ENCODE peak calls at places on chromosomes 2 and 18, in eight cellular contexts. W is endothelial cell; E is ovary; R is midbrain; C is GM12892; I is H9; O is effector memory CD8-positive, alpha-beta T cell; Z is gastrocnemius medialis. Y is an unnamed sample.

GRCh38 chr2:88003074-88003755 is 13.1 kb downstream of the RNU2-63P start:
- DNase-seq in W (peak; percentile 17), E (no peak), R (no peak), C (no peak), I (peak; percentile 72), O (no peak), Z (no peak), Y (no peak)

GRCh38 chr2:56239437-56239836 is 55.6 kb downstream of the CCDC85A start:
- DNase-seq in W (no peak), E (no peak), R (no peak), C (no peak), I (no peak), O (no peak), Z (no peak), Y (no peak)

GRCh38 chr2:12169721-12170120 is 423.3 kb downstream of the LPIN1 start:
- DNase-seq in W (peak; percentile 11), E (peak; percentile 29), R (peak; percentile 12), C (no peak), I (no peak), O (no peak), Z (peak; percentile 15), Y (peak; percentile 50)

GRCh38 chr18:32902566-32903330 is 129.9 kb upstream of the KLHL14 start:
- DNase-seq in W (no peak), E (no peak), R (no peak), C (no peak), I (no peak), O (no peak), Z (no peak), Y (no peak)

GRCh38 chr2:237724811-237725478 is 73.6 kb upstream of the RBM44 start:
- DNase-seq in W (no peak), E (no peak), R (no peak), C (no peak), I (no peak), O (no peak), Z (no peak), Y (no peak)

GRCh38 chr2:240956935-240957655 is 41.3 kb upstream of the SNED1 start:
- DNase-seq in W (no peak), E (peak; percentile 17), R (no peak), C (no peak), I (peak; percentile 20), O (no peak), Z (no peak), Y (no peak)

GRCh38 chr2:203376173-203376572 is 48.0 kb downstream of the ABI2 start:
- DNase-seq in W (no peak), E (no peak), R (no peak), C (no peak), I (no peak), O (no peak), Z (no peak), Y (no peak)

GRCh38 chr2:239579524-239580198 is 178.8 kb upstream of the HDAC4 start:
- DNase-seq in W (no peak), E (no peak), R (no peak), C (no peak), I (no peak), O (no peak), Z (no peak), Y (no peak)

GRCh38 chr2:188798159-188798558 is 176.0 kb upstream of the COL3A1 start:
- DNase-seq in W (no peak), E (no peak), R (no peak), C (no peak), I (no peak), O (no peak), Z (no peak), Y (no peak)

GRCh38 chr2:85800576-85800975 is 46.8 kb downstream of the ATOH8 start:
- DNase-seq in W (no peak), E (peak; percentile 7), R (no peak), C (no peak), I (no peak), O (no peak), Z (no peak), Y (no peak)

GRCh38 chr2:64807417-64807816 is 153.7 kb upstream of the SERTAD2 start:
- DNase-seq in W (no peak), E (no peak), R (no peak), C (no peak), I (no peak), O (no peak), Z (no peak), Y (no peak)

GRCh38 chr2:127528487-127528886 is 2.2 kb upstream of the IWS1 start:
- DNase-seq in W (no peak), E (no peak), R (no peak), C (no peak), I (no peak), O (no peak), Z (no peak), Y (no peak)

GRCh38 chr2:216348909-216349308 is 23.4 kb downstream of the MARCHF4 start:
- DNase-seq in W (no peak), E (no peak), R (no peak), C (no peak), I (no peak), O (no peak), Z (no peak), Y (no peak)

GRCh38 chr2:182503886-182504285 is 77.0 kb upstream of the PDE1A start:
- DNase-seq in W (no peak), E (no peak), R (no peak), C (no peak), I (no peak), O (no peak), Z (no peak), Y (no peak)

GRCh38 chr2:159187095-159187494 is 99.4 kb downstream of the WDSUB1 start:
- DNase-seq in W (no peak), E (no peak), R (no peak), C (no peak), I (no peak), O (no peak), Z (no peak), Y (no peak)

GRCh38 chr2:62570861-62571698 is 65.1 kb upstream of the TMEM17 start:
- DNase-seq in W (peak; percentile 5), E (no peak), R (no peak), C (no peak), I (peak; percentile 32), O (no peak), Z (no peak), Y (no peak)

GRCh38 chr2:58633576-58634365 is 392.6 kb upstream of the FANCL start:
- DNase-seq in W (no peak), E (no peak), R (no peak), C (no peak), I (no peak), O (no peak), Z (no peak), Y (no peak)

GRCh38 chr2:13660231-13660630 is 943.5 kb downstream of the TRIB2 start:
- DNase-seq in W (no peak), E (no peak), R (no peak), C (no peak), I (no peak), O (no peak), Z (no peak), Y (no peak)

GRCh38 chr2:138718405-138718804 is 61.8 kb downstream of the NXPH2 start:
- DNase-seq in W (no peak), E (no peak), R (no peak), C (no peak), I (no peak), O (no peak), Z (no peak), Y (no peak)

GRCh38 chr2:40844353-40845277 is 392.7 kb upstream of the SLC8A1 start:
- DNase-seq in W (no peak), E (no peak), R (no peak), C (no peak), I (peak; percentile 49), O (no peak), Z (no peak), Y (no peak)

GRCh38 chr2:169095631-169096105 is 26.3 kb downstream of the DHRS9 start:
- DNase-seq in W (no peak), E (no peak), R (peak; percentile 20), C (no peak), I (no peak), O (no peak), Z (no peak), Y (no peak)

GRCh38 chr2:10584843-10585475 is 104.8 kb downstream of the NOL10 start:
- DNase-seq in W (no peak), E (no peak), R (no peak), C (no peak), I (no peak), O (no peak), Z (no peak), Y (no peak)

GRCh38 chr18:78681396-78681795 is 298.2 kb upstream of the SALL3 start:
- DNase-seq in W (no peak), E (no peak), R (no peak), C (no peak), I (no peak), O (no peak), Z (no peak), Y (no peak)

GRCh38 chr2:136281281-136282117 is 163.6 kb upstream of the CXCR4 start:
- DNase-seq in W (no peak), E (no peak), R (no peak), C (no peak), I (no peak), O (peak; percentile 72), Z (no peak), Y (peak; percentile 75)

GRCh38 chr2:12303181-12304030 is 413.3 kb upstream of the TRIB2 start:
- DNase-seq in W (no peak), E (no peak), R (no peak), C (no peak), I (no peak), O (no peak), Z (no peak), Y (peak; percentile 19)

GRCh38 chr2:85578243-85579180 is 1.1 kb downstream of the VAMP8 start:
- DNase-seq in W (no peak), E (peak; percentile 41), R (no peak), C (no peak), I (peak; percentile 50), O (no peak), Z (peak; percentile 64), Y (no peak)

GRCh38 chr18:31478688-31479087 is 19.3 kb upstream of the DSG2 start:
- DNase-seq in W (no peak), E (no peak), R (no peak), C (no peak), I (no peak), O (no peak), Z (no peak), Y (no peak)